ENCODE peak calls at places on chromosomes 13 and 19, in ten cellular contexts. One of them, this sample, is unnamed. For H3K4me1, the result is how much of the 10 kb centered on the place peaks cover.

GRCh38 chr19:33640773-33641172 is 19.0 kb downstream of the CHST8 start:
- DNase-seq in breast epithelium: no peak
- DNase-seq in adrenal gland: no peak
- DNase-seq in stomach: no peak
- DNase-seq in IMR-90: no peak
- DNase-seq in A549: no peak
- DNase-seq in ovary: no peak
- DNase-seq in suprapubic skin: peak
- DNase-seq in HCT116: no peak
- DNase-seq in esophagus squamous epithelium: no peak
- DNase-seq in this sample: no peak

GRCh38 chr13:51437550-51438127 is 15.2 kb downstream of the INTS6 start:
- DNase-seq in breast epithelium: no peak
- DNase-seq in adrenal gland: no peak
- DNase-seq in stomach: no peak
- DNase-seq in IMR-90: no peak
- DNase-seq in A549: no peak
- DNase-seq in ovary: no peak
- DNase-seq in suprapubic skin: no peak
- DNase-seq in HCT116: no peak
- DNase-seq in esophagus squamous epithelium: no peak
- DNase-seq in this sample: no peak

GRCh38 chr13:50208826-50209335 is 193.6 kb downstream of the KCNRG start:
- DNase-seq in breast epithelium: peak
- DNase-seq in adrenal gland: peak
- DNase-seq in stomach: peak
- DNase-seq in IMR-90: peak
- DNase-seq in A549: peak
- DNase-seq in ovary: no peak
- DNase-seq in suprapubic skin: peak
- DNase-seq in HCT116: no peak
- DNase-seq in esophagus squamous epithelium: no peak
- DNase-seq in this sample: peak

GRCh38 chr19:28504727-28505126 is 708.2 kb downstream of the UQCRFS1 start:
- DNase-seq in breast epithelium: no peak
- DNase-seq in adrenal gland: no peak
- DNase-seq in stomach: no peak
- DNase-seq in IMR-90: no peak
- DNase-seq in A549: no peak
- DNase-seq in ovary: no peak
- DNase-seq in suprapubic skin: no peak
- DNase-seq in HCT116: no peak
- DNase-seq in esophagus squamous epithelium: no peak
- DNase-seq in this sample: no peak

GRCh38 chr19:12715102-12715501 is 8.6 kb downstream of the TNPO2 start:
- DNase-seq in breast epithelium: no peak
- DNase-seq in adrenal gland: no peak
- DNase-seq in stomach: no peak
- DNase-seq in IMR-90: no peak
- DNase-seq in A549: no peak
- DNase-seq in ovary: no peak
- DNase-seq in suprapubic skin: no peak
- DNase-seq in HCT116: no peak
- DNase-seq in esophagus squamous epithelium: no peak
- DNase-seq in this sample: no peak

GRCh38 chr19:42092350-42092749 is 16.4 kb downstream of the ZNF574 start:
- DNase-seq in breast epithelium: no peak
- DNase-seq in adrenal gland: no peak
- DNase-seq in stomach: peak
- DNase-seq in IMR-90: no peak
- DNase-seq in A549: peak
- DNase-seq in ovary: no peak
- DNase-seq in suprapubic skin: no peak
- DNase-seq in HCT116: no peak
- DNase-seq in esophagus squamous epithelium: no peak
- DNase-seq in this sample: no peak

GRCh38 chr19:15124572-15125231 is 17.5 kb downstream of the SYDE1 start:
- DNase-seq in breast epithelium: no peak
- DNase-seq in adrenal gland: no peak
- DNase-seq in stomach: peak
- DNase-seq in IMR-90: no peak
- DNase-seq in A549: no peak
- DNase-seq in ovary: no peak
- DNase-seq in suprapubic skin: no peak
- DNase-seq in HCT116: no peak
- DNase-seq in esophagus squamous epithelium: no peak
- DNase-seq in this sample: peak

GRCh38 chr13:49749852-49750251 is 42.6 kb downstream of the KPNA3 start:
- DNase-seq in breast epithelium: no peak
- DNase-seq in adrenal gland: no peak
- DNase-seq in stomach: no peak
- DNase-seq in IMR-90: peak
- DNase-seq in A549: no peak
- DNase-seq in ovary: no peak
- DNase-seq in suprapubic skin: no peak
- DNase-seq in HCT116: no peak
- DNase-seq in esophagus squamous epithelium: no peak
- DNase-seq in this sample: no peak

GRCh38 chr19:32812571-32812970 is 57.0 kb downstream of the SLC7A9 start:
- DNase-seq in breast epithelium: no peak
- DNase-seq in adrenal gland: no peak
- DNase-seq in stomach: no peak
- DNase-seq in IMR-90: no peak
- DNase-seq in A549: no peak
- DNase-seq in ovary: no peak
- DNase-seq in suprapubic skin: no peak
- DNase-seq in HCT116: no peak
- DNase-seq in esophagus squamous epithelium: no peak
- DNase-seq in this sample: no peak

GRCh38 chr19:55542292-55542855 is 3.0 kb downstream of the SBK3 start:
- DNase-seq in breast epithelium: no peak
- DNase-seq in adrenal gland: no peak
- DNase-seq in stomach: no peak
- DNase-seq in IMR-90: no peak
- DNase-seq in A549: no peak
- DNase-seq in ovary: no peak
- DNase-seq in suprapubic skin: no peak
- DNase-seq in HCT116: no peak
- DNase-seq in esophagus squamous epithelium: no peak
- DNase-seq in this sample: no peak

GRCh38 chr19:55179570-55180484 is at the start of gene SYT5:
- DNase-seq in breast epithelium: no peak
- DNase-seq in adrenal gland: peak
- DNase-seq in stomach: peak
- DNase-seq in IMR-90: no peak
- DNase-seq in A549: no peak
- DNase-seq in ovary: no peak
- DNase-seq in suprapubic skin: no peak
- DNase-seq in HCT116: no peak
- DNase-seq in esophagus squamous epithelium: no peak
- DNase-seq in this sample: no peak

GRCh38 chr19:13033819-13034611 is 38.7 kb downstream of the NFIX start:
- DNase-seq in breast epithelium: peak
- DNase-seq in adrenal gland: peak
- DNase-seq in stomach: peak
- DNase-seq in IMR-90: peak
- DNase-seq in A549: peak
- DNase-seq in ovary: peak
- DNase-seq in suprapubic skin: no peak
- DNase-seq in HCT116: peak
- DNase-seq in esophagus squamous epithelium: no peak
- DNase-seq in this sample: peak

GRCh38 chr19:16303755-16304154 is 20.9 kb upstream of the KLF2 start:
- DNase-seq in breast epithelium: no peak
- DNase-seq in adrenal gland: peak
- DNase-seq in stomach: no peak
- DNase-seq in IMR-90: no peak
- DNase-seq in A549: no peak
- DNase-seq in ovary: peak
- DNase-seq in suprapubic skin: no peak
- DNase-seq in HCT116: no peak
- DNase-seq in esophagus squamous epithelium: no peak
- DNase-seq in this sample: peak

GRCh38 chr13:27927444-27928352 is 7.9 kb downstream of the PDX1 start:
- DNase-seq in breast epithelium: no peak
- DNase-seq in adrenal gland: no peak
- DNase-seq in stomach: no peak
- DNase-seq in IMR-90: no peak
- DNase-seq in A549: no peak
- DNase-seq in ovary: no peak
- DNase-seq in suprapubic skin: no peak
- DNase-seq in HCT116: no peak
- DNase-seq in esophagus squamous epithelium: no peak
- DNase-seq in this sample: no peak

GRCh38 chr19:55993492-55993891 is 6.9 kb downstream of the NLRP5 start:
- DNase-seq in breast epithelium: no peak
- DNase-seq in adrenal gland: no peak
- DNase-seq in stomach: no peak
- DNase-seq in IMR-90: no peak
- DNase-seq in A549: no peak
- DNase-seq in ovary: no peak
- DNase-seq in suprapubic skin: no peak
- DNase-seq in HCT116: no peak
- DNase-seq in esophagus squamous epithelium: no peak
- DNase-seq in this sample: no peak

GRCh38 chr13:67299072-67299635 is 69.0 kb upstream of the PCDH9 start:
- DNase-seq in breast epithelium: no peak
- DNase-seq in adrenal gland: no peak
- DNase-seq in stomach: no peak
- DNase-seq in IMR-90: peak
- DNase-seq in A549: peak
- DNase-seq in ovary: no peak
- DNase-seq in suprapubic skin: no peak
- DNase-seq in HCT116: no peak
- DNase-seq in esophagus squamous epithelium: no peak
- DNase-seq in this sample: no peak

DNA sequence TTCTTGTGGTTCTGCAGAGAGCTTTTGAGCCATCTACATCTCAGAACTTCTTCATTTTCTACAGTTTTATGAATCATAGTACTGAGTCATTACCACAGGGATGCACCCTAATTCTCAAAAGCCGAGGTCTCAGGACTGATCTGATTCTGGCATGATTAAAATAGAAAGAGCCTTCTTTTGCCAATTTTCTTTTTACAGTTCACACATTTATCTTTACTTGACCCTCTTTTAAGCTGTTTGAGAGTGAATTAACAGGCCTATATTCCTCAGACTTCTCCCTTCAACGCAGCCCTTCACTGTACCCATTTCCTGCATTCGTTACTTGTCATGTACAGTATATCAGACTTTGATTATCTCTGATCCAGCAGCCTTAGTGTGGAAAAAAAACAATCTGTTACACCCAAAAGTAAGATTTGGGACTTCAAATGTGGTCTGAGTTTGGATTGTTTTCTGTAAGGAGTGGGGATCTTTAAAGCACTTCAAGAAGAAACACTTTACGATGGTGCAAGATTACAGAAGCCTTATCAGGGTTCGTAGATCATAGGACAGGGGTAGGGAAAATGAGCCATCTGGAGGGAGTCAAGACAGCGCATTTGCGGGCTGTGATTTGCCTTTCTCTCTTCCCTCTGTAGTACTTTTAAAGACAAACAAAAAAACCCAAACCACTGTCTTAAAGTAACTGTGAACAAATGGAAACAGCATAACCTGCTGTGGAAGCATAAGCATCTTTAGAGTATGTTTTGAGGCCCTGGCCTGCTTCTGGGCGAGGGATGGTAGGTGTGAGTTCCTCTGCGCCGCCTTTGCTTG is 15.3 kb upstream of the GPR183 start:
- DNase-seq in breast epithelium: no peak
- DNase-seq in adrenal gland: no peak
- DNase-seq in stomach: no peak
- DNase-seq in IMR-90: peak
- DNase-seq in A549: no peak
- DNase-seq in ovary: no peak
- DNase-seq in suprapubic skin: no peak
- DNase-seq in HCT116: no peak
- DNase-seq in esophagus squamous epithelium: no peak
- DNase-seq in this sample: no peak
- H3K4me1 ChIP-seq in breast epithelium: under half
- H3K4me1 ChIP-seq in adrenal gland: under half
- H3K4me1 ChIP-seq in stomach: under half
- H3K4me1 ChIP-seq in IMR-90: under half
- H3K4me1 ChIP-seq in A549: under half
- H3K4me1 ChIP-seq in ovary: under half
- H3K4me1 ChIP-seq in suprapubic skin: under half
- H3K4me1 ChIP-seq in HCT116: half or more
- H3K4me1 ChIP-seq in esophagus squamous epithelium: under half
- H3K4me1 ChIP-seq in this sample: under half

GRCh38 chr19:38557205-38557799 is 60.5 kb downstream of the MAP4K1 start:
- DNase-seq in breast epithelium: no peak
- DNase-seq in adrenal gland: no peak
- DNase-seq in stomach: peak
- DNase-seq in IMR-90: no peak
- DNase-seq in A549: peak
- DNase-seq in ovary: no peak
- DNase-seq in suprapubic skin: no peak
- DNase-seq in HCT116: no peak
- DNase-seq in esophagus squamous epithelium: no peak
- DNase-seq in this sample: no peak
- TF ChIP-seq CTCF in breast epithelium: no peak
- TF ChIP-seq CTCF in adrenal gland: no peak
- TF ChIP-seq CTCF in stomach: no peak
- TF ChIP-seq CTCF in IMR-90: no peak
- TF ChIP-seq CTCF in A549: no peak
- TF ChIP-seq CTCF in ovary: no peak
- TF ChIP-seq CTCF in suprapubic skin: no peak
- TF ChIP-seq CTCF in HCT116: no peak
- TF ChIP-seq CTCF in esophagus squamous epithelium: peak
- TF ChIP-seq CTCF in this sample: no peak

DNA sequence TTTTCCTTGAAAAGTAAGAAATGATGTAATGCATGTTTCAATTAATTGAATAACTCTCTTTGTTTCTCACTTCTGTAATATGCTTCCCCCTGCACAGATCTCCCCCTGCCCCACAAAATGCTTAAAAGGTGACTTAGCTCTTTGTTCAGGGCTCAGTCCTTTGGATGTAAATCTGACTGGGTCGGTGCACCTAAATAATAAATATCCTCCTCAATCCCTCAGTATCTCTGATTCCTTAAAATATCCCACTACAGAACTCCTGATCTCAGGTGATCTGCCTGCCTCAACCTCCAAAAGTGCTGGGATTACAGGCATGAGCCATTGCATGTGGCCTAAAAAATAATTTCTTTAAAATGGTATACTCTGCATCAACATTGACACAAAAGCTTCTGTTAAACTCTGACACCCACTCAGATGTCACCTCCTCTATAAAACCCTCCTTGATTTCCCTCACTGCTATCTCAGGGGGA is 107.0 kb downstream of the ZNF429 start:
- DNase-seq in breast epithelium: no peak
- DNase-seq in adrenal gland: no peak
- DNase-seq in stomach: no peak
- DNase-seq in IMR-90: no peak
- DNase-seq in A549: no peak
- DNase-seq in ovary: no peak
- DNase-seq in suprapubic skin: no peak
- DNase-seq in HCT116: no peak
- DNase-seq in esophagus squamous epithelium: no peak
- DNase-seq in this sample: no peak
- TF ChIP-seq POLR2A in breast epithelium: no peak
- TF ChIP-seq POLR2A in adrenal gland: no peak
- TF ChIP-seq POLR2A in stomach: no peak
- TF ChIP-seq POLR2A in IMR-90: no peak
- TF ChIP-seq POLR2A in A549: no peak
- TF ChIP-seq POLR2A in ovary: no peak
- TF ChIP-seq POLR2A in suprapubic skin: no peak
- TF ChIP-seq POLR2A in HCT116: no peak
- TF ChIP-seq POLR2A in esophagus squamous epithelium: no peak
- TF ChIP-seq POLR2A in this sample: no peak

GRCh38 chr19:4123615-4124568 is at the start of gene MAP2K2:
- DNase-seq in breast epithelium: peak
- DNase-seq in adrenal gland: peak
- DNase-seq in stomach: peak
- DNase-seq in IMR-90: peak
- DNase-seq in A549: peak
- DNase-seq in ovary: peak
- DNase-seq in suprapubic skin: peak
- DNase-seq in HCT116: peak
- DNase-seq in esophagus squamous epithelium: peak
- DNase-seq in this sample: peak
- H3K4me1 ChIP-seq in breast epithelium: under half
- H3K4me1 ChIP-seq in adrenal gland: under half
- H3K4me1 ChIP-seq in stomach: under half
- H3K4me1 ChIP-seq in IMR-90: under half
- H3K4me1 ChIP-seq in A549: under half
- H3K4me1 ChIP-seq in ovary: under half
- H3K4me1 ChIP-seq in suprapubic skin: under half
- H3K4me1 ChIP-seq in HCT116: under half
- H3K4me1 ChIP-seq in esophagus squamous epithelium: under half
- H3K4me1 ChIP-seq in this sample: under half

This sample was measured in heart left ventricle.